ENCODE peak calls at places on chromosome 15, in ten cellular contexts. R is adipocyte; X is DMS153; T is AG10803; L is stimulated activated CD8-positive, alpha-beta memory T cell treated with anti-CD3 and anti-CD28 coated beads, Interleukin-2, amount 100 ng/mL, for 1 hour; F is activated T-helper 1 cell treated with anti-CD3 and anti-CD28 coated beads, Interleukin-2, amount 50 U/mL, for 16 hours; C is WTC11; J is AG04449; K is globus pallidus; U is EL. Y is an unnamed sample.

GRCh38 chr15:42832577-42832976 is 88.0 kb downstream of the TTBK2 start:
- DNase-seq in R (peak), X (no peak), T (peak), L (no peak), F (no peak), C (no peak), J (peak), K (no peak), U (peak), Y (no peak)

GRCh38 chr15:49715701-49716100 is 94.9 kb downstream of the DTWD1 start:
- DNase-seq in R (no peak), X (no peak), T (no peak), L (no peak), F (no peak), C (no peak), J (no peak), K (no peak), U (no peak), Y (no peak)

GRCh38 chr15:70714575-70714974 is 48.8 kb downstream of the UACA start:
- DNase-seq in R (peak), X (no peak), T (peak), L (no peak), F (no peak), C (no peak), J (no peak), K (no peak), U (no peak), Y (no peak)

GRCh38 chr15:31504462-31504839 is 177.8 kb downstream of the KLF13 start:
- DNase-seq in R (no peak), X (no peak), T (no peak), L (no peak), F (no peak), C (no peak), J (no peak), K (no peak), U (no peak), Y (no peak)

GRCh38 chr15:73991726-73992593 is at the start of gene STOML1:
- DNase-seq in R (peak), X (peak), T (peak), L (peak), F (peak), C (peak), J (no peak), K (peak), U (peak), Y (peak)

GRCh38 chr15:92930061-92930460 is 29.9 kb downstream of the CHD2 start:
- DNase-seq in R (no peak), X (no peak), T (peak), L (no peak), F (no peak), C (no peak), J (no peak), K (no peak), U (peak), Y (no peak)

GRCh38 chr15:90664650-90665287 is 52.4 kb upstream of the BLM start:
- DNase-seq in R (peak), X (no peak), T (peak), L (no peak), F (no peak), C (no peak), J (no peak), K (no peak), U (peak), Y (no peak)

GRCh38 chr15:65945616-65946015 is 76.3 kb downstream of the RAB11A start:
- DNase-seq in R (no peak), X (no peak), T (no peak), L (no peak), F (no peak), C (peak), J (no peak), K (no peak), U (no peak), Y (no peak)

GRCh38 chr15:59879506-59879905 is 124.6 kb upstream of the FOXB1 start:
- DNase-seq in R (peak), X (no peak), T (peak), L (no peak), F (no peak), C (no peak), J (peak), K (no peak), U (peak), Y (no peak)

GRCh38 chr15:80404057-80404718 is at the start of gene ARNT2:
- DNase-seq in R (peak), X (no peak), T (no peak), L (no peak), F (no peak), C (peak), J (no peak), K (peak), U (peak), Y (no peak)

Y was measured in DMS 273 treated with DMSO at 0.1 percent for 48 hours.